ENCODE peak calls at places on chromosomes 13 and 19, in ten cellular contexts. H is osteocyte; S is ecto neural progenitor cell; Y is NCI-H2171; D is GM10248; C is nucleus accumbens; L is amygdala; F is effector memory CD4-positive, alpha-beta T cell; W is hippocampal formation; P is NCI-H1417 treated with DMSO at 0.1 percent for 48 hours. Q is an unnamed sample.

GRCh38 chr13:34894756-34895155 is 47.3 kb upstream of the NBEA start:
- DNase-seq in H (no peak), S (no peak), Y (no peak), D (no peak), C (no peak), L (no peak), F (no peak), W (no peak), P (no peak), Q (no peak)

GRCh38 chr19:45663800-45664199 is 4.2 kb upstream of the GIPR start:
- DNase-seq in H (no peak), S (no peak), Y (no peak), D (no peak), C (no peak), L (no peak), F (no peak), W (no peak), P (no peak), Q (no peak)

GRCh38 chr19:42498387-42498786 is 29.9 kb downstream of the CEACAM1 start:
- DNase-seq in H (no peak), S (peak), Y (no peak), D (no peak), C (no peak), L (no peak), F (no peak), W (no peak), P (no peak), Q (no peak)

GRCh38 chr19:45637890-45638667 is 1.1 kb downstream of the EML2 start:
- DNase-seq in H (no peak), S (no peak), Y (no peak), D (no peak), C (no peak), L (no peak), F (no peak), W (no peak), P (no peak), Q (no peak)

GRCh38 chr19:19427935-19428334 is 22.5 kb downstream of the GATAD2A start:
- DNase-seq in H (no peak), S (no peak), Y (no peak), D (no peak), C (no peak), L (no peak), F (no peak), W (no peak), P (no peak), Q (no peak)

GRCh38 chr13:85896516-85897450 is 97.6 kb upstream of the SLITRK6 start:
- DNase-seq in H (no peak), S (no peak), Y (no peak), D (no peak), C (no peak), L (no peak), F (no peak), W (no peak), P (no peak), Q (peak)

GRCh38 chr19:52941941-52942370 is 18.7 kb upstream of the ZNF888 start:
- DNase-seq in H (no peak), S (peak), Y (no peak), D (peak), C (no peak), L (no peak), F (no peak), W (no peak), P (no peak), Q (peak)

GRCh38 chr13:45055198-45055901 is 65.0 kb upstream of the GTF2F2 start:
- DNase-seq in H (no peak), S (no peak), Y (peak), D (peak), C (no peak), L (no peak), F (no peak), W (peak), P (no peak), Q (no peak)

GRCh38 chr13:76637651-76638111 is 248.5 kb downstream of the KCTD12 start:
- DNase-seq in H (no peak), S (no peak), Y (peak), D (no peak), C (no peak), L (no peak), F (no peak), W (no peak), P (no peak), Q (no peak)

GRCh38 chr13:80196756-80197155 is 144.2 kb downstream of the SPRY2 start:
- DNase-seq in H (no peak), S (no peak), Y (no peak), D (no peak), C (no peak), L (no peak), F (no peak), W (no peak), P (no peak), Q (no peak)

GRCh38 chr19:33214621-33215020 is 11.0 kb downstream of the SLC7A10 start:
- DNase-seq in H (no peak), S (peak), Y (no peak), D (no peak), C (no peak), L (no peak), F (no peak), W (no peak), P (no peak), Q (peak)

GRCh38 chr19:4196587-4197148 is 14.2 kb downstream of the ANKRD24 start:
- DNase-seq in H (no peak), S (no peak), Y (no peak), D (no peak), C (no peak), L (no peak), F (no peak), W (no peak), P (no peak), Q (no peak)

GRCh38 chr13:109715902-109716301 is 70.5 kb downstream of the IRS2 start:
- DNase-seq in H (no peak), S (no peak), Y (no peak), D (no peak), C (no peak), L (no peak), F (no peak), W (no peak), P (no peak), Q (no peak)

GRCh38 chr19:13262450-13262849 is 112.2 kb downstream of the IER2 start:
- DNase-seq in H (no peak), S (no peak), Y (peak), D (peak), C (no peak), L (no peak), F (no peak), W (peak), P (no peak), Q (peak)

GRCh38 chr19:49985926-49986325 is 25.0 kb upstream of the SIGLEC11 start:
- DNase-seq in H (no peak), S (no peak), Y (no peak), D (no peak), C (no peak), L (peak), F (no peak), W (no peak), P (no peak), Q (no peak)

GRCh38 chr19:49165111-49165750 is 7.6 kb downstream of the TRPM4 start:
- DNase-seq in H (no peak), S (no peak), Y (no peak), D (no peak), C (no peak), L (peak), F (no peak), W (peak), P (no peak), Q (no peak)

GRCh38 chr19:54128796-54129616 is 8.6 kb upstream of the CNOT3 start:
- DNase-seq in H (no peak), S (no peak), Y (no peak), D (no peak), C (no peak), L (no peak), F (no peak), W (no peak), P (no peak), Q (no peak)

GRCh38 chr19:16372065-16372915 is 47.7 kb downstream of the KLF2 start:
- DNase-seq in H (no peak), S (no peak), Y (no peak), D (no peak), C (no peak), L (no peak), F (no peak), W (no peak), P (no peak), Q (no peak)

GRCh38 chr19:16739546-16739945 is 19.9 kb downstream of the NWD1 start:
- DNase-seq in H (no peak), S (no peak), Y (no peak), D (no peak), C (no peak), L (no peak), F (no peak), W (no peak), P (no peak), Q (peak)

GRCh38 chr19:18173572-18174294 is at the start of gene IFI30:
- DNase-seq in H (no peak), S (peak), Y (peak), D (peak), C (peak), L (no peak), F (peak), W (no peak), P (no peak), Q (peak)

GRCh38 chr13:38166121-38166520 is 183.5 kb upstream of the UFM1 start:
- DNase-seq in H (no peak), S (no peak), Y (no peak), D (no peak), C (no peak), L (no peak), F (no peak), W (no peak), P (no peak), Q (no peak)

GRCh38 chr13:28820099-28821051 is at the start of gene MTUS2:
- DNase-seq in H (no peak), S (peak), Y (no peak), D (peak), C (no peak), L (no peak), F (no peak), W (no peak), P (no peak), Q (peak)

GRCh38 chr19:50434525-50434924 is 1.8 kb downstream of the MYBPC2 start:
- DNase-seq in H (no peak), S (no peak), Y (no peak), D (no peak), C (no peak), L (no peak), F (no peak), W (no peak), P (no peak), Q (no peak)

GRCh38 chr13:42814868-42815267 is 33.5 kb downstream of the FAM216B start:
- DNase-seq in H (no peak), S (no peak), Y (peak), D (no peak), C (no peak), L (no peak), F (no peak), W (no peak), P (no peak), Q (no peak)

GRCh38 chr13:91572944-91573535 is 174.6 kb downstream of the GPC5 start:
- DNase-seq in H (no peak), S (no peak), Y (no peak), D (no peak), C (no peak), L (no peak), F (no peak), W (no peak), P (no peak), Q (no peak)

GRCh38 chr19:8490873-8491272 is 11.6 kb downstream of the PRAM1 start:
- DNase-seq in H (no peak), S (no peak), Y (no peak), D (no peak), C (no peak), L (no peak), F (no peak), W (no peak), P (no peak), Q (no peak)

GRCh38 chr13:109884462-109884861 is 98.1 kb upstream of the IRS2 start:
- DNase-seq in H (no peak), S (no peak), Y (no peak), D (no peak), C (no peak), L (no peak), F (no peak), W (no peak), P (no peak), Q (no peak)

GRCh38 chr13:31032574-31033095 is 100.2 kb downstream of the TEX26 start:
- DNase-seq in H (no peak), S (no peak), Y (no peak), D (no peak), C (no peak), L (no peak), F (no peak), W (no peak), P (no peak), Q (no peak)

GRCh38 chr19:35106898-35107540 is 8.6 kb upstream of the FXYD3 start:
- DNase-seq in H (no peak), S (no peak), Y (no peak), D (no peak), C (no peak), L (no peak), F (no peak), W (no peak), P (no peak), Q (no peak)

GRCh38 chr19:12872941-12873890 is 8.0 kb downstream of the DNASE2 start:
- DNase-seq in H (no peak), S (no peak), Y (no peak), D (peak), C (no peak), L (no peak), F (peak), W (no peak), P (no peak), Q (peak)

GRCh38 chr13:80117515-80117914 is 223.4 kb downstream of the SPRY2 start:
- DNase-seq in H (no peak), S (no peak), Y (no peak), D (no peak), C (no peak), L (no peak), F (no peak), W (no peak), P (no peak), Q (no peak)

GRCh38 chr19:37855098-37855497 is 51.3 kb downstream of the WDR87 start:
- DNase-seq in H (no peak), S (no peak), Y (peak), D (peak), C (peak), L (peak), F (no peak), W (no peak), P (no peak), Q (no peak)

GRCh38 chr13:112510002-112510780 is 77.8 kb downstream of the TUBGCP3 start:
- DNase-seq in H (no peak), S (peak), Y (no peak), D (peak), C (peak), L (peak), F (no peak), W (peak), P (peak), Q (peak)

GRCh38 chr19:33978286-33978685 is 181.6 kb downstream of the KCTD15 start:
- DNase-seq in H (no peak), S (no peak), Y (no peak), D (no peak), C (no peak), L (no peak), F (no peak), W (no peak), P (no peak), Q (no peak)

Q was measured in iPS-NIHi11.